ENCODE peak calls at places on chromosomes 11 and 22, in five cellular contexts. A is fibroblast of mammary gland, M is Caco-2, K is GM12865, X is kidney epithelial cell. Y is an unnamed sample.

GRCh38 chr11:44846852-44847251 is 103.8 kb downstream of the TP53I11 start:
- DNase-seq in A (no peak), M (no peak), K (no peak), X (no peak), Y (no peak)

GRCh38 chr11:71212871-71213559 is 39.4 kb downstream of the SHANK2 start:
- DNase-seq in A (peak), M (no peak), K (no peak), X (no peak), Y (no peak)

GRCh38 chr11:7281083-7281482 is 29.4 kb downstream of the SYT9 start:
- DNase-seq in A (no peak), M (peak), K (no peak), X (peak), Y (no peak)

GRCh38 chr11:47523491-47524199 is 29.3 kb downstream of the CELF1 start:
- DNase-seq in A (peak), M (peak), K (peak), X (peak), Y (peak)

GRCh38 chr11:113562981-113563461 is 87.8 kb upstream of the DRD2 start:
- DNase-seq in A (peak), M (peak), K (peak), X (no peak), Y (no peak)

GRCh38 chr11:29780756-29781155 is 236.1 kb downstream of the KCNA4 start:
- DNase-seq in A (no peak), M (no peak), K (no peak), X (no peak), Y (no peak)

GRCh38 chr11:58788355-58789023 is 56.0 kb downstream of the GLYATL2 start:
- DNase-seq in A (peak), M (peak), K (peak), X (no peak), Y (peak)

GRCh38 chr22:29218758-29219408 is 13.2 kb downstream of the EMID1 start:
- DNase-seq in A (no peak), M (no peak), K (no peak), X (no peak), Y (no peak)

GRCh38 chr11:70097783-70098182 is 19.7 kb downstream of the ANO1 start:
- DNase-seq in A (no peak), M (no peak), K (no peak), X (no peak), Y (no peak)

GRCh38 chr11:29282088-29282487 is 734.7 kb downstream of the KCNA4 start:
- DNase-seq in A (peak), M (no peak), K (peak), X (peak), Y (peak)

GRCh38 chr11:100098560-100098959 is 588.5 kb upstream of the ARHGAP42 start:
- DNase-seq in A (no peak), M (no peak), K (no peak), X (no peak), Y (no peak)

GRCh38 chr11:5690216-5690615 is 626 bp downstream of the TRIM22 start:
- DNase-seq in A (peak), M (no peak), K (peak), X (no peak), Y (no peak)

GRCh38 chr11:20337526-20338154 is 25.9 kb upstream of the HTATIP2 start:
- DNase-seq in A (peak), M (peak), K (peak), X (no peak), Y (peak)

GRCh38 chr11:126112547-126112946 is 49.9 kb upstream of the CDON start:
- DNase-seq in A (peak), M (no peak), K (no peak), X (no peak), Y (no peak)

GRCh38 chr11:35619754-35620640 is 1.7 kb downstream of the FJX1 start:
- DNase-seq in A (no peak), M (peak), K (peak), X (no peak), Y (peak)

GRCh38 chr11:71184421-71185210 is 67.8 kb downstream of the SHANK2 start:
- DNase-seq in A (no peak), M (no peak), K (no peak), X (no peak), Y (no peak)

GRCh38 chr11:33376331-33377099 is 119.3 kb downstream of the HIPK3 start:
- DNase-seq in A (no peak), M (peak), K (peak), X (no peak), Y (peak)

GRCh38 chr11:65032216-65032615 is 5.0 kb downstream of the SNX15 start:
- DNase-seq in A (no peak), M (no peak), K (no peak), X (no peak), Y (no peak)

GRCh38 chr11:65026810-65027209 is 429 bp upstream of the SNX15 start:
- DNase-seq in A (peak), M (no peak), K (no peak), X (no peak), Y (no peak)

GRCh38 chr11:65021509-65021908 is 5.7 kb upstream of the SNX15 start:
- DNase-seq in A (no peak), M (no peak), K (no peak), X (no peak), Y (no peak)

GRCh38 chr11:65027213-65028067 is at the start of gene SNX15:
- DNase-seq in A (peak), M (peak), K (peak), X (peak), Y (peak)
- TF ChIP-seq CTCF in A (peak), M (peak), K (peak), X (peak), Y (peak)

DNA sequence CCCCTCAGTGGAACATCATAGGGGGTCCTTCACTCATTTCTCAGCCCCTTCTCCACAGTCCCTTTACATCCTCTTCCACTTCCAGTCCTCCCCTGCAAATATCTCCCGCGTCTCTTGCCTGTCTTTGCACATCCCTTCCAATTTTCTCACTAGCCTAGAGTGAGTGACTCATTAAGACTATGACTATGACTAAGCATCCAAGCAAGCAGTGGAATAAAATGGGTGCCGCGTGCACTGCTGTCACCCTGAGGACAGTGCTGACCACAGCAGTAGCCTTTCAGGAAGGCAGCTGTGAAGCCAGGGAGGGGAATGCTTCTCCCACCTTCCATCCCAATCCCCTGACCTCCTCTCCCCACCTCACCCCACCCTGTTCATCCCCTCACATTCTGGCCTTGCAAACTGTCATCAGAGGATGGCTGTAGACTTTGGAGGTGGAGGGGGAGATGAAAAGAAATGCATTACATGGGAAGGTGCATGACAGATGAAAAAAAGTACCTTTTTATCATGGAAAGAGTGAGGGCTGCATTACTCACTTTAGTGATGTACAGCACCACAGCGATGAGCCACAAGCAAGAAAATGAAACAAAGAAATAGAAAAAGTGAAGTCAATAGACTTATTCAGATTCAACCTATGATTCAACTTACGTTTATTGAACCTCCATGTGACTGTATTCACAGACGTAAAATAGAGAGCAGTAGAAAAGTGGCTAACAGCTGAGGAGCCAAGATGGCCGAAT is 948.2 kb downstream of the NTM start:
- DNase-seq in A (no peak), M (no peak), K (no peak), X (peak), Y (no peak)
- TF ChIP-seq CTCF in A (no peak), M (no peak), K (no peak), X (peak), Y (no peak)

DNA sequence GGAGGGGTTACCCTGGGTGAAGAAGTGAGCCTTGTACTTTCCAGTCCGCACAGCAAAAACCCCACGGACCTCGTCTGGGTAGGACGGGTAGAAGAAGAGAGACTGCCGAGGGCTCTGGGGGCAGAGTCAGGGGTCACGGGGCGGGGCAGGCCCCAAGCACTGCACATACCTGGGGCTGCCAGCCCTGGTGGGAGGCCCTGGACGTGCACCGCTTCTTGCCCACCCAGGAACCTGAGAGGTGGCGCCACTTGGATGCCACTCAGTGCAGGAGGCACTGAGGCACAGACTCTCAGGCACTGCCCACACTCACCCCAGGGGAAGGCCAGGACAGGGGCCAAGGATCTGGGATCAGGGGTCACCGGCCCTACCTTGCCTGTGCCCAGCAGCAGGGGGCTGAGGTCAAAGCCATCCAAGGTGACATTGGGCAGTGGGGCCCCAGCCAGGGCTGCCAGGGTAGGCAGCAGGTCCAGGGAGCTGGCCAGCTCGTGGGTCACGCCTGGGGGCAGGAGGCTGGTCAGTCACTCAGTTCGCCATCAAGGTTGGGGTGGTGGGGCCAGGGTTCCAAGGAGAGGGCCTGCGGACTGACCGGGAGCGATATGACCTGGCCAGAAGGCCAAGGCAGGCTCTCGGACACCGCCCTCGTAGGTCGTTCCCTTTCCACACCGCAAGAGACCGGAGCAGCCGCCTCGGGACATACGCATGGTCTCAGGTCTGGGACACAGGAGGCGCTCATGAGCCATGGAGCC is 2.2 kb downstream of the ARSA start:
- DNase-seq in A (no peak), M (no peak), K (no peak), X (no peak), Y (no peak)
- TF ChIP-seq CTCF in A (peak), M (no peak), K (no peak), X (no peak), Y (no peak)

DNA sequence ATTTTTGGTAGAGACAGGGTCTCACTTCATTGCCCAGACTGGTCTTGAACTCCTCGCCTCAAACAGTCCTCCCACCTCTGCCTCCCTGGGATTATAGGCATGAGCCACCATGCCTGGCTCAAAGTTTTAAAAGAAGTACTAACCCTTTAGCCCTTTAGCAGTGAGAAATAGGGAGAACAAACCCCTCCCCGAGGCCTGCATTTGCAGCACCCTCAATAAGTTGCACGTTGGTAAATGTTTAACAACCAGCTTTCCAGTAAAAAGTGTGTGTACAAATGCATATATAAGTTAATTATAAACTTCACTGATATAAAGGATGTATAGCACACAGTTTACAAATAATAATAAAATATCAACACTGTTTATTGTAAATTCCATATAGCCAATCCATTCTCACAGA is 51.8 kb downstream of the PARVA start:
- DNase-seq in A (no peak), M (no peak), K (no peak), X (no peak), Y (no peak)
- TF ChIP-seq CTCF in A (no peak), M (no peak), K (no peak), X (no peak), Y (no peak)

GRCh38 chr11:134655189-134655937 is 243.3 kb upstream of the B3GAT1 start:
- DNase-seq in A (no peak), M (no peak), K (no peak), X (no peak), Y (no peak)
- TF ChIP-seq CTCF in A (no peak), M (no peak), K (no peak), X (no peak), Y (no peak)

GRCh38 chr11:63888170-63889086 is 28.5 kb downstream of the RCOR2 start:
- DNase-seq in A (peak), M (peak), K (peak), X (peak), Y (peak)
- TF ChIP-seq CTCF in A (no peak), M (no peak), K (no peak), X (no peak), Y (no peak)

GRCh38 chr11:67648796-67649613 is 1.5 kb downstream of the ACY3 start:
- DNase-seq in A (no peak), M (no peak), K (peak), X (no peak), Y (no peak)
- TF ChIP-seq CTCF in A (no peak), M (no peak), K (no peak), X (no peak), Y (no peak)

DNA sequence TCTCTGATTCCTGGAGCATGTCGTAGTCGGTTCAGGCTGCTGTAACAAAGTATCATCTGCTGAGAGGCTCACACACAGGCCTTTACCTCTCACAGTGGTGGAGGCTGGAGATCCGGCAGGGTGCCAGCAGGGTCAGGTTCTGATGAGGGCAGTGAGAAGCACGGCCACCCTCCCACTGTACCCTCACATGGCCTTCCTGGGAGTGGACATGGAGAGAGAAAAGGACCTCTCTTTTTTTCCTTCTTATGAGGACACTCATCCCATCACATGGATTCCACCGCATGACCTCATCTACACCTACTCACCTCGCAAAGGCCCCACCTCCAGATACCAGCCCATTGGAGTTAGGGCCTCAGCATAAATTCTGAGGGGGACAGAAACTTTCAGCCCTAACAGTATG is 99.5 kb downstream of the BCR start:
- DNase-seq in A (peak), M (no peak), K (no peak), X (no peak), Y (no peak)
- TF ChIP-seq CTCF in A (no peak), M (no peak), K (no peak), X (no peak), Y (no peak)

Y was measured in Calu3.